ENCODE peak calls at places on chromosome 5, in five cellular contexts. B is GM23248; R is uterus; U is CD4-positive, alpha-beta memory T cell; C is cardiac muscle cell. K is an unnamed sample. For H3K4me1 and H3K36me3, the result is how much of the 10 kb centered on the place peaks cover.

GRCh38 chr5:10724799-10725507 is 36.1 kb downstream of the DAP start:
- DNase-seq in B (peak), R (peak), U (no peak), C (peak), K (no peak)

GRCh38 chr5:145531038-145531734 is 304.0 kb downstream of the PRELID2 start:
- DNase-seq in B (peak), R (peak), U (no peak), C (peak), K (no peak)

GRCh38 chr5:91038180-91038808 is 344.8 kb downstream of the ARRDC3 start:
- DNase-seq in B (no peak), R (peak), U (no peak), C (no peak), K (no peak)

GRCh38 chr5:173208296-173208695 is 26.7 kb downstream of the NKX2-5 start:
- DNase-seq in B (no peak), R (no peak), U (no peak), C (no peak), K (no peak)

GRCh38 chr5:93572773-93573626 is 8.0 kb downstream of the NR2F1-AS1 start:
- DNase-seq in B (peak), R (peak), U (no peak), C (peak), K (no peak)

GRCh38 chr5:14208071-14209021 is 65.2 kb downstream of the TRIO start:
- DNase-seq in B (peak), R (no peak), U (no peak), C (peak), K (no peak)

GRCh38 chr5:160054831-160055230 is 45.9 kb downstream of the TTC1 start:
- DNase-seq in B (peak), R (no peak), U (no peak), C (no peak), K (no peak)

GRCh38 chr5:180315762-180316212 is 23.9 kb upstream of the MAPK9 start:
- DNase-seq in B (peak), R (peak), U (peak), C (peak), K (peak)

GRCh38 chr5:139574641-139575312 is 13.6 kb downstream of the UBE2D2 start:
- DNase-seq in B (peak), R (no peak), U (peak), C (peak), K (no peak)

GRCh38 chr5:176818391-176819098 is 8.2 kb downstream of the UNC5A start:
- DNase-seq in B (no peak), R (no peak), U (peak), C (no peak), K (peak)

GRCh38 chr5:61631438-61631941 is 299.4 kb downstream of the ZSWIM6 start:
- DNase-seq in B (peak), R (peak), U (no peak), C (peak), K (no peak)

GRCh38 chr5:14039576-14039975 is 95.1 kb upstream of the DNAH5 start:
- DNase-seq in B (peak), R (no peak), U (no peak), C (no peak), K (no peak)

GRCh38 chr5:79956173-79956670 is 34.8 kb downstream of the MTX3 start:
- DNase-seq in B (peak), R (no peak), U (no peak), C (peak), K (no peak)

GRCh38 chr5:10599828-10600227 is 36.0 kb downstream of the ANKRD33B start:
- DNase-seq in B (peak), R (no peak), U (no peak), C (peak), K (no peak)

GRCh38 chr5:147234825-147235635 is at the start of gene STK32A:
- DNase-seq in B (peak), R (peak), U (no peak), C (peak), K (no peak)

GRCh38 chr5:77311217-77311571 is 100.7 kb downstream of the PDE8B start:
- DNase-seq in B (no peak), R (no peak), U (no peak), C (no peak), K (no peak)

GRCh38 chr5:38094889-38095288 is 163.5 kb upstream of the EGFLAM start:
- DNase-seq in B (no peak), R (no peak), U (no peak), C (no peak), K (no peak)

GRCh38 chr5:112758676-112759075 is 21.0 kb downstream of the APC start:
- DNase-seq in B (no peak), R (no peak), U (no peak), C (no peak), K (no peak)

GRCh38 chr5:173677125-173677672 is 60.7 kb upstream of the BOD1 start:
- DNase-seq in B (no peak), R (no peak), U (no peak), C (no peak), K (no peak)

GRCh38 chr5:144032375-144032774 is 138.1 kb downstream of the YIPF5 start:
- DNase-seq in B (no peak), R (no peak), U (no peak), C (no peak), K (no peak)

GRCh38 chr5:150298701-150299451 is 3.8 kb downstream of the ARSI start:
- DNase-seq in B (peak), R (peak), U (no peak), C (peak), K (no peak)

GRCh38 chr5:173582198-173583092 is 34.0 kb downstream of the BOD1 start:
- DNase-seq in B (peak), R (no peak), U (no peak), C (peak), K (no peak)

GRCh38 chr5:98173334-98173733 is 600.1 kb upstream of the RGMB start:
- DNase-seq in B (peak), R (no peak), U (no peak), C (peak), K (no peak)

GRCh38 chr5:107293551-107293950 is 377.2 kb downstream of the EFNA5 start:
- DNase-seq in B (no peak), R (no peak), U (no peak), C (peak), K (no peak)
- H3K27ac ChIP-seq in B (no peak), R (no peak), U (no peak), C (no peak), K (no peak)

GRCh38 chr5:154786414-154786813 is 31.2 kb downstream of the LARP1 start:
- DNase-seq in B (no peak), R (no peak), U (no peak), C (peak), K (no peak)

GRCh38 chr5:154782812-154783592 is 27.8 kb downstream of the LARP1 start:
- DNase-seq in B (no peak), R (no peak), U (no peak), C (no peak), K (no peak)

GRCh38 chr5:154782326-154782725 is 27.1 kb downstream of the LARP1 start:
- DNase-seq in B (no peak), R (no peak), U (no peak), C (no peak), K (no peak)

GRCh38 chr5:154784856-154785255 is 29.7 kb downstream of the LARP1 start:
- DNase-seq in B (no peak), R (no peak), U (no peak), C (no peak), K (no peak)

GRCh38 chr5:154783774-154784460 is 28.7 kb downstream of the LARP1 start:
- DNase-seq in B (peak), R (peak), U (no peak), C (peak), K (no peak)
- H3K4me1 ChIP-seq in B (under half), R (under half), U (half or more), C (under half), K (half or more)

GRCh38 chr5:41842777-41843176 is 27.4 kb downstream of the OXCT1 start:
- DNase-seq in B (no peak), R (no peak), U (no peak), C (no peak), K (no peak)

GRCh38 chr5:41844502-41844901 is 25.7 kb downstream of the OXCT1 start:
- DNase-seq in B (no peak), R (no peak), U (no peak), C (no peak), K (no peak)

GRCh38 chr5:41843456-41844112 is 26.6 kb downstream of the OXCT1 start:
- DNase-seq in B (peak), R (no peak), U (peak), C (peak), K (peak)

GRCh38 chr5:41835625-41836024 is 34.6 kb downstream of the OXCT1 start:
- DNase-seq in B (peak), R (peak), U (no peak), C (peak), K (no peak)

DNA sequence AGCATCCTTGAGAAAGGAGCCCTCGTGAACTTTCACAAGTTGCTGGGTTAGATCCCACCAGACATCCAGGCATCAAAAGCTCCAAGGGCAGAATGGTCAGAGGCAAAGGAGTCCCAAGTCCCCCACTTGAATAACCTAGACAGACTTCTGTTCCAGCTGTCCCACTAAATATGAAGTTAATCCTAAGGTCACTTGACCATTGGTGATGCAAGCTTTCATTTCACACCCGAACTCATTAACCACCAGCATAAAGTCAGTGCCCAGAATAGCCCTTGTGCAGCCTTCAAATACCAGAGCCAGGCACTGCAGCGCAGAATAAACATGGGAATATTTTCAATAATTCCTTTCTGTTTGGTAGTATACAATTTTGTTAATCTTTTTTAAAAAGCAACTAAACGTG is 28.9 kb downstream of the OXCT1 start:
- DNase-seq in B (no peak), R (no peak), U (no peak), C (no peak), K (no peak)
- H3K36me3 ChIP-seq in B (under half), R (under half), U (under half), C (under half), K (under half)

DNA sequence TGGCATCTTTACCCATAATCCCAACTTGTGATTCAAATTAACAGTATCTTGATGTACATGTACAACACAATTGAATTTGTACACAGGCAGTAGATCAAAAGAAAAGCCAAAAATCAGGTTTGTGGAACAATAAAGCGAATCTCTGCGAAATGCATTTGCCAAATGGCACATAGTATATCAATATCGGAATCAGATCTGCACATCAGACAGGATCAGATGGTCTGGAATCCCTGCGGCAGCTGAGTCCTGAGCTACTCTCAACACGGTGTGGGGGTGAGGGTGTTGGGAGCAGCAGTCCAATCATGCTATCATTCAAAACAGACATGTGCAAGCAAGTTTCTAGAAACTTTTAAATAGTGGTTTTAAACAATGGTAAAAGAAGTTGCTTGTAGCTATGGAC is 358.3 kb downstream of the SEMA5A start:
- DNase-seq in B (no peak), R (no peak), U (no peak), C (no peak), K (no peak)
- H3K27ac ChIP-seq in B (peak), R (no peak), U (no peak), C (no peak), K (no peak)

GRCh38 chr5:72160299-72160698 is 53.0 kb downstream of the MAP1B start:
- DNase-seq in B (peak), R (no peak), U (no peak), C (peak), K (no peak)

GRCh38 chr5:72153551-72153950 is 46.3 kb downstream of the MAP1B start:
- DNase-seq in B (no peak), R (no peak), U (no peak), C (no peak), K (no peak)

GRCh38 chr5:72159501-72159911 is 52.2 kb downstream of the MAP1B start:
- DNase-seq in B (peak), R (no peak), U (no peak), C (no peak), K (no peak)

GRCh38 chr5:72154076-72154756 is 46.9 kb downstream of the MAP1B start:
- DNase-seq in B (no peak), R (no peak), U (no peak), C (no peak), K (no peak)

DNA sequence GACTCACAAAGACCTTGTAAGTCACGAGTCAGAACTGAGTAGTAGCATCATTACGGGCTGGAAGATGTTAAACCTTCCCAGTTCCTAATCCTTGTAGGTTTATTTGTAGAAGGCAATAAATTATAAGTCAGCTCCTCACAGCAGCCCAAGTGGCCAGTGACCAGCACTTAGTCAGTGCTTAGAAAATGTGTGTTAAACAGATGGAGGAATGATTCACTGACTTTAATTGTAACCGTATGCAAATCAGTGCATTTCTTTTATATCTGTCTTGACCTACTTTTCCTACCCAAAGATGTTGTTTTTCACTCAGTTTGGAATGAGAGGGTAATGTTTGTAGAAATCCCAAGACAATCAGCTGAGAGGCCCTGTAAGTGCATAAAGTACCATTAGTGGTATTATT is 49.6 kb downstream of the MAP1B start:
- DNase-seq in B (peak), R (peak), U (no peak), C (peak), K (no peak)
- H3K4me1 ChIP-seq in B (half or more), R (under half), U (under half), C (under half), K (under half)

GRCh38 chr5:177963966-177964365 is 32.1 kb downstream of the PROP1 start:
- DNase-seq in B (no peak), R (no peak), U (no peak), C (no peak), K (no peak)
- H3K36me3 ChIP-seq in B (under half), R (under half), U (under half), C (under half), K (under half)

GRCh38 chr5:36029914-36030313 is 36.8 kb downstream of the UGT3A2 start:
- DNase-seq in B (no peak), R (no peak), U (no peak), C (no peak), K (no peak)
- H3K27ac ChIP-seq in B (no peak), R (no peak), U (no peak), C (no peak), K (no peak)